ENCODE peak calls at places on chromosomes 5 and 9, in seven cellular contexts. U is transverse colon, B is cardiac muscle cell, A is spleen, E is adrenal gland, D is IMR-90, F is thoracic aorta. T is an unnamed sample.

GRCh38 chr5:10702040-10702629 is 58.9 kb downstream of the DAP start:
- DNase-seq in D (peak; percentile 98), A (no peak), U (no peak), F (no peak), E (peak; percentile 63), B (no peak), T (no peak)

GRCh38 chr9:113376634-113377531 is at the start of gene HDHD3:
- DNase-seq in E (peak; percentile 91), A (peak; percentile 96), U (peak; percentile 93), D (peak; percentile 58), B (peak; percentile 90), F (peak; percentile 31), T (peak; percentile 75)

GRCh38 chr9:5592904-5593303 is 36.0 kb upstream of the RIC1 start:
- DNase-seq in E (no peak), U (no peak), D (no peak), B (no peak), F (no peak), A (no peak), T (no peak)

GRCh38 chr9:108478871-108479332 is 376.9 kb downstream of the ACTL7B start:
- DNase-seq in U (no peak), A (no peak), D (peak; percentile 88), F (peak; percentile 15), E (no peak), B (no peak), T (no peak)

GRCh38 chr5:143737073-143737472 is 74.9 kb upstream of the HMHB1 start:
- DNase-seq in B (no peak), F (no peak), E (no peak), D (no peak), U (no peak), A (no peak), T (no peak)

GRCh38 chr9:86281577-86282076 is 711 bp downstream of the ISCA1 start:
- DNase-seq in F (no peak), U (peak; percentile 28), B (peak; percentile 69), D (no peak), A (no peak), E (no peak), T (no peak)

GRCh38 chr5:33936381-33937016 is at the start of gene RXFP3:
- DNase-seq in E (peak; percentile 17), D (peak; percentile 23), B (peak; percentile 34), U (no peak), A (no peak), F (no peak), T (no peak)

GRCh38 chr5:151007430-151008123 is 12.8 kb upstream of the GPX3 start:
- DNase-seq in E (no peak), A (no peak), U (no peak), B (no peak), D (no peak), F (no peak), T (no peak)

GRCh38 chr9:7266911-7267555 is 509.3 kb downstream of the KDM4C start:
- DNase-seq in E (peak; percentile 9), B (no peak), A (no peak), U (peak; percentile 62), D (no peak), F (no peak), T (no peak)

GRCh38 chr5:176397736-176398420 is 9.3 kb downstream of the HIGD2A start:
- DNase-seq in D (no peak), E (no peak), F (no peak), A (peak; percentile 68), U (no peak), B (no peak), T (no peak)

GRCh38 chr5:17219006-17219422 is 1.6 kb downstream of the BASP1 start:
- DNase-seq in F (no peak), A (peak; percentile 84), E (no peak), D (no peak), U (no peak), B (peak; percentile 47), T (peak; percentile 81)

GRCh38 chr9:6414291-6414690 is 1.3 kb downstream of the UHRF2 start:
- DNase-seq in U (no peak), B (peak; percentile 41), D (peak; percentile 50), E (no peak), F (no peak), A (no peak), T (no peak)

GRCh38 chr5:77024490-77024889 is 5.7 kb upstream of the AGGF1 start:
- DNase-seq in D (no peak), A (no peak), U (no peak), B (no peak), E (no peak), F (no peak), T (no peak)

GRCh38 chr5:54519083-54519541 is 1.6 kb downstream of the SNX18 start:
- DNase-seq in B (no peak), U (no peak), D (no peak), F (no peak), E (no peak), A (peak; percentile 86), T (peak; percentile 20)

GRCh38 chr5:175438234-175438857 is 5.6 kb downstream of the DRD1 start:
- DNase-seq in B (no peak), U (no peak), D (no peak), A (no peak), F (no peak), E (no peak), T (no peak)

GRCh38 chr9:129483467-129484324 is 137.2 kb downstream of the C9orf50 start:
- DNase-seq in E (peak; percentile 96), B (peak; percentile 75), F (peak; percentile 70), D (peak; percentile 85), A (peak; percentile 84), U (peak; percentile 83), T (peak; percentile 55)
- H3K4me1 ChIP-seq in E (peaks cover 74% of the 10 kb centered on the region), B (peaks cover 51% of the 10 kb centered on the region), F (peaks cover 57% of the 10 kb centered on the region), D (peaks cover 53% of the 10 kb centered on the region), A (peaks cover 82% of the 10 kb centered on the region), U (peaks cover 58% of the 10 kb centered on the region), T (peaks cover 58% of the 10 kb centered on the region)

GRCh38 chr9:976258-976804 is at the start of gene DMRT3:
- DNase-seq in E (no peak), F (no peak), A (no peak), B (peak; percentile 45), D (no peak), U (no peak), T (no peak)

GRCh38 chr9:974993-975739 is 1.3 kb upstream of the DMRT3 start:
- DNase-seq in A (no peak), F (no peak), U (no peak), E (no peak), B (no peak), D (no peak), T (no peak)

GRCh38 chr9:974064-974992 is 2.1 kb upstream of the DMRT3 start:
- DNase-seq in U (no peak), A (no peak), B (no peak), F (no peak), E (no peak), D (no peak), T (no peak)

GRCh38 chr9:976805-977360 is 428 bp downstream of the DMRT3 start:
- DNase-seq in U (no peak), A (no peak), D (no peak), F (no peak), B (no peak), E (no peak), T (no peak)

DNA sequence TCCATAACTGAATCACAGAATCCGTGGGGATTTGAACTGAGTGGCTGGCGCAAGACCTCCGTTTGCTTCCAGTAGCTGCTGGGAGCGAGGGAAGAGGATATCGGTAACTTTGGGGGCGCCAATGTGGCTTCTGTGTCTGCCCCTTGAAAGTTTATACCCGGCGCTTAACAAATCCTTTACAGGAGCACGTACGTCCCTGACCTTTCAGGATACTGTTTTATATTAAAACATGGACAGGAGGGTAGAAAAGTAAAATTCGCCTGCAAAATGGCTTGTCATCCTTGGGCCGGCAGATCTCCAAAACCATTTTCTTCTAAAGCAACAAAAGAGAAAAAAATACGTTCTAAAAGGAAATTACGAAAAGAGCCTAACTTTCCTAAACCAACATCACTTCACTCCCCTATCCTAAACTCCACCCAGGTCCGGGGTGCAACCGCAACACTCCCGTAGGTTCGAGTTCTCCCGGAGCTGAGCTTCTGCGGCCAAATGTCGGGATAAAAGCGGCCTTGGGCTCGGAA is 656 bp upstream of the DMRT3 start:
- DNase-seq in E (no peak), D (no peak), B (no peak), F (no peak), U (no peak), A (no peak), T (no peak)
- H3K9me3 ChIP-seq in E (no peaks in the 10 kb centered on the region), D (peaks cover 14% of the 10 kb centered on the region), B (no peaks in the 10 kb centered on the region), F (no peaks in the 10 kb centered on the region), U (no peaks in the 10 kb centered on the region), A (peaks cover 5% of the 10 kb centered on the region), T (no peaks in the 10 kb centered on the region)

GRCh38 chr9:37499297-37499696 is 13.5 kb downstream of the POLR1E start:
- DNase-seq in F (no peak), D (no peak), A (no peak), E (no peak), U (no peak), B (no peak), T (no peak)

GRCh38 chr9:37496020-37496419 is 10.3 kb downstream of the POLR1E start:
- DNase-seq in A (no peak), B (no peak), D (no peak), F (no peak), U (no peak), E (no peak), T (no peak)

GRCh38 chr9:37495571-37495970 is 9.8 kb downstream of the POLR1E start:
- DNase-seq in E (no peak), A (no peak), D (no peak), F (no peak), U (no peak), B (no peak), T (no peak)

GRCh38 chr9:37498457-37498856 is 12.7 kb downstream of the POLR1E start:
- DNase-seq in B (no peak), E (no peak), D (no peak), F (no peak), A (no peak), U (no peak), T (no peak)

GRCh38 chr9:37497320-37497719 is 11.6 kb downstream of the POLR1E start:
- DNase-seq in A (no peak), D (no peak), F (no peak), B (no peak), E (no peak), U (no peak), T (no peak)
- H3K36me3 ChIP-seq in A (peaks cover 81% of the 10 kb centered on the region), D (peaks cover 71% of the 10 kb centered on the region), F (peaks cover 36% of the 10 kb centered on the region), B (peaks cover 30% of the 10 kb centered on the region), E (no peaks in the 10 kb centered on the region), U (no peaks in the 10 kb centered on the region), T (peaks cover 83% of the 10 kb centered on the region)

DNA sequence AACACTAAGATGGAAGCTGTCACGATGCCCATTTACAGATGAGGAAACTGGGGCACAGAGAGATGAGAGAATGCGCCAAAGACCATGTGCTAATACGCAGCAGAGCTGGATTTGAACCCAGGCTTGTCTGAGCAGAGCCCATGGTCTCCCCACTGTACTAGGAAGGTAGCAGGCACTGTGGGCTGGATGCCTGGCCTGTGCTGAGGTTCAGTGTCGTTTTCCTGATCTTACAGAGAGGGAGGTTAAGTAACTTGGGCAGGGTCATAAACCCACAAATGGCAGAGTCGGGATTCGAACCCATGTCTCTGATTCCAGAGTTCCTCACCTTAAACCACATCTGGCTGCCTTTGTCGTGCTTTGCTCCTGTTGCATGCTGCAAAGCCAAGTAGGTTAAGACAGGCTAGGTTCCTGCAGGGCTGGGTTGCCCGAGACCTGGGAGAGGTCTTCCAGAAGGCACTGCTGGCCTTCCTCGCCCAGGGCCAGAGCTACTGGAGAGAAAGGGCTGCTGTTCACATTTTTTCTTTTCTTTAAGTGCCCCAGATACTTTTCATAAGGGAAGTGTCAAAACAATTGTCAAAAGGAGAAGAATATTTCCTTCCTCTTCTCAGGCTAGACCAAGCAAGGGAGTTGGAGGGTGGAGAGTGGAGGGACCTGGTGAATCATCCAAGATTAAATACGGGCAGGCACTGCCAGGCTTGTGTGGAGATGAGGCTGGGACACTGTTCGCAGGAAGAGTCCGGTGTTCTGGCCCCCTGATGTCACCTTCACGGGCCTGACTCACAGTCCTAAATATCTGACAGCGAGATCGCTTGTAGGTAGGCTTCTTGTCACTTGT is 3.2 kb downstream of the NEK6 start:
- DNase-seq in F (no peak), B (no peak), E (peak; percentile 40), U (peak; percentile 57), A (peak; percentile 82), D (peak; percentile 69), T (no peak)
- H3K4me1 ChIP-seq in F (peaks cover 51% of the 10 kb centered on the region), B (peaks cover 9% of the 10 kb centered on the region), E (peaks cover 7% of the 10 kb centered on the region), U (peaks cover 51% of the 10 kb centered on the region), A (peaks cover 86% of the 10 kb centered on the region), D (peaks cover 53% of the 10 kb centered on the region), T (no peaks in the 10 kb centered on the region)

T was measured in BE2C.